ENCODE peak calls at places on chromosomes 5 and 9, in eight cellular contexts. O, H, G, N, R, K, W and C are unnamed samples.

GRCh38 chr9:9790216-9790872 is 822.5 kb downstream of the PTPRD start:
- DNase-seq in R (no peak), G (no peak), K (peak; percentile 74), N (peak; percentile 68), H (no peak), W (peak; percentile 48), O (no peak), C (no peak)

GRCh38 chr9:124037790-124038189 is 26.2 kb downstream of the LHX2 start:
- DNase-seq in W (no peak), N (no peak), R (no peak), G (no peak), H (no peak), O (no peak), K (peak; percentile 54), C (no peak)

GRCh38 chr5:149872351-149873040 is 72.1 kb downstream of the PDE6A start:
- DNase-seq in H (no peak), K (no peak), W (no peak), R (no peak), O (no peak), N (no peak), G (no peak), C (no peak)

GRCh38 chr5:177350776-177351391 is 584 bp downstream of the LMAN2 start:
- DNase-seq in H (no peak), W (no peak), O (no peak), N (no peak), K (no peak), G (no peak), R (no peak), C (no peak)

GRCh38 chr9:8764041-8764440 is 964.5 kb upstream of the DMAC1 start:
- DNase-seq in R (no peak), H (no peak), N (no peak), W (no peak), O (no peak), K (no peak), G (no peak), C (no peak)

GRCh38 chr9:34185778-34186551 is 7.1 kb downstream of the UBAP1 start:
- DNase-seq in G (peak; percentile 87), N (peak; percentile 100), O (no peak), K (no peak), H (peak; percentile 92), W (no peak), R (no peak), C (peak; percentile 94)

GRCh38 chr9:83339435-83339834 is 198.8 kb downstream of the FRMD3 start:
- DNase-seq in O (no peak), H (no peak), R (no peak), N (peak; percentile 26), G (no peak), W (no peak), K (no peak), C (no peak)

GRCh38 chr9:8963882-8964281 is 1164.3 kb upstream of the DMAC1 start:
- DNase-seq in W (no peak), N (no peak), K (no peak), H (no peak), R (no peak), O (no peak), G (no peak), C (no peak)

GRCh38 chr5:119470851-119471451 is 18.7 kb downstream of the HSD17B4 start:
- DNase-seq in W (peak; percentile 20), G (peak; percentile 7), N (peak; percentile 45), K (peak; percentile 56), H (no peak), R (no peak), O (no peak), C (no peak)

GRCh38 chr9:18911714-18912342 is 121.2 kb downstream of the SAXO1 start:
- DNase-seq in H (no peak), G (no peak), W (no peak), O (no peak), N (no peak), K (peak; percentile 50), R (no peak), C (no peak)

GRCh38 chr9:69171049-69171448 is 3.0 kb upstream of the TJP2 start:
- DNase-seq in W (no peak), N (no peak), R (no peak), O (no peak), G (no peak), H (no peak), K (no peak), C (no peak)

GRCh38 chr5:109987970-109988369 is 298.2 kb downstream of the MAN2A1 start:
- DNase-seq in G (no peak), N (no peak), R (no peak), K (no peak), H (no peak), W (no peak), O (no peak), C (no peak)

GRCh38 chr5:73673161-73673591 is 47.2 kb downstream of the ARHGEF28 start:
- DNase-seq in R (no peak), N (peak; percentile 96), O (no peak), K (no peak), G (peak; percentile 85), W (no peak), H (peak; percentile 76), C (peak; percentile 67)

GRCh38 chr5:84115727-84116126 is 269.0 kb downstream of the EDIL3 start:
- DNase-seq in H (no peak), G (no peak), K (no peak), R (no peak), N (no peak), O (no peak), W (no peak), C (no peak)

GRCh38 chr9:123282343-123283047 is 14.1 kb upstream of the STRBP start:
- DNase-seq in H (no peak), G (no peak), O (no peak), N (peak; percentile 25), R (no peak), W (no peak), K (no peak), C (no peak)

GRCh38 chr5:158933494-158934318 is 166.0 kb downstream of the EBF1 start:
- DNase-seq in H (no peak), O (no peak), N (no peak), K (no peak), R (no peak), G (no peak), W (no peak), C (no peak)

GRCh38 chr9:98378206-98379193 is 123.1 kb upstream of the TBC1D2 start:
- DNase-seq in R (no peak), G (no peak), H (no peak), K (no peak), W (no peak), N (no peak), O (no peak), C (no peak)